ENCODE peak calls at places on chromosomes 16 and 17, in six cellular contexts. M, T, A, J, G and F are unnamed samples.

GRCh38 chr16:15482068-15482747 is 47.8 kb downstream of the BMERB1 start:
- DNase-seq in M (no peak), T (peak), A (no peak), J (peak), G (peak), F (peak)

GRCh38 chr17:6666557-6666956 is 15.0 kb downstream of the C17orf100 start:
- DNase-seq in M (no peak), T (no peak), A (no peak), J (no peak), G (no peak), F (no peak)

GRCh38 chr16:67236551-67237395 is 9.8 kb downstream of the TMEM208 start:
- DNase-seq in M (peak), T (peak), A (no peak), J (peak), G (peak), F (peak)

GRCh38 chr17:55356440-55357328 is 65.0 kb downstream of the MMD start:
- DNase-seq in M (peak), T (peak), A (no peak), J (peak), G (peak), F (peak)

GRCh38 chr17:19904412-19904811 is 36.7 kb upstream of the ULK2 start:
- DNase-seq in M (no peak), T (no peak), A (no peak), J (no peak), G (peak), F (no peak)

GRCh38 chr17:49121696-49122292 is 10.8 kb upstream of the B4GALNT2 start:
- DNase-seq in M (no peak), T (no peak), A (no peak), J (no peak), G (no peak), F (no peak)

GRCh38 chr17:35577826-35578194 is 561 bp downstream of the PEX12 start:
- DNase-seq in M (no peak), T (no peak), A (no peak), J (no peak), G (peak), F (no peak)

GRCh38 chr17:7744416-7744815 is 26.9 kb downstream of the DNAH2 start:
- DNase-seq in M (no peak), T (no peak), A (no peak), J (no peak), G (no peak), F (peak)

GRCh38 chr17:1002771-1003555 is 6.0 kb downstream of the TIMM22 start:
- DNase-seq in M (no peak), T (no peak), A (no peak), J (no peak), G (peak), F (peak)

GRCh38 chr17:8856869-8857575 is 10.5 kb downstream of the PIK3R6 start:
- DNase-seq in M (no peak), T (no peak), A (no peak), J (no peak), G (no peak), F (no peak)

GRCh38 chr17:60249517-60249826 is 99.7 kb downstream of the CA4 start:
- DNase-seq in M (no peak), T (no peak), A (no peak), J (no peak), G (peak), F (no peak)

GRCh38 chr16:24769806-24770205 is 40.4 kb downstream of the TNRC6A start:
- DNase-seq in M (no peak), T (no peak), A (no peak), J (no peak), G (peak), F (no peak)

GRCh38 chr17:81002409-81003361 is 11.0 kb downstream of the CHMP6 start:
- DNase-seq in M (no peak), T (peak), A (no peak), J (no peak), G (peak), F (peak)

GRCh38 chr17:40097931-40098845 is 2.2 kb downstream of the NR1D1 start:
- DNase-seq in M (no peak), T (peak), A (no peak), J (no peak), G (peak), F (peak)

GRCh38 chr17:74128456-74128855 is 75.0 kb upstream of the RPL38 start:
- DNase-seq in M (no peak), T (no peak), A (no peak), J (no peak), G (no peak), F (no peak)

GRCh38 chr17:7580631-7581554 is 1.5 kb downstream of the CD68 start:
- DNase-seq in M (no peak), T (no peak), A (no peak), J (no peak), G (no peak), F (no peak)

GRCh38 chr16:88883117-88883895 is 16.8 kb upstream of the PABPN1L start:
- DNase-seq in M (no peak), T (no peak), A (no peak), J (no peak), G (no peak), F (no peak)

GRCh38 chr17:7561028-7561575 is 617 bp upstream of the SENP3 start:
- DNase-seq in M (peak), T (peak), A (no peak), J (peak), G (peak), F (peak)

GRCh38 chr17:6669479-6670212 is 18.1 kb downstream of the C17orf100 start:
- DNase-seq in M (no peak), T (peak), A (no peak), J (no peak), G (no peak), F (no peak)

GRCh38 chr17:7561589-7562207 is at the start of gene SENP3:
- DNase-seq in M (peak), T (peak), A (no peak), J (peak), G (peak), F (peak)

GRCh38 chr16:85542548-85542927 is 70.6 kb upstream of the GSE1 start:
- DNase-seq in M (no peak), T (no peak), A (no peak), J (no peak), G (peak), F (no peak)

GRCh38 chr16:64969221-64969620 is 152.6 kb downstream of the CDH11 start:
- DNase-seq in M (no peak), T (no peak), A (no peak), J (no peak), G (peak), F (no peak)

GRCh38 chr16:55398683-55399230 is 74.8 kb downstream of the IRX6 start:
- DNase-seq in M (no peak), T (no peak), A (no peak), J (no peak), G (no peak), F (no peak)

GRCh38 chr17:47222032-47222431 is 12.9 kb downstream of the MYL4 start:
- DNase-seq in M (no peak), T (no peak), A (no peak), J (no peak), G (no peak), F (no peak)

GRCh38 chr17:7927596-7927995 is 2.1 kb downstream of the KCNAB3 start:
- DNase-seq in M (no peak), T (no peak), A (no peak), J (no peak), G (no peak), F (no peak)

GRCh38 chr17:21676281-21677111 is 15.8 kb upstream of the KCNJ18 start:
- DNase-seq in M (no peak), T (no peak), A (no peak), J (no peak), G (no peak), F (no peak)

GRCh38 chr17:77796201-77796860 is 162.2 kb upstream of the TNRC6C start:
- DNase-seq in M (no peak), T (no peak), A (no peak), J (no peak), G (peak), F (no peak)

GRCh38 chr16:73232555-73233422 is 184.9 kb upstream of the ZFHX3 start:
- DNase-seq in M (no peak), T (peak), A (no peak), J (no peak), G (peak), F (no peak)

GRCh38 chr16:51134876-51135275 is 16.2 kb downstream of the SALL1 start:
- DNase-seq in M (no peak), T (no peak), A (no peak), J (no peak), G (no peak), F (no peak)